ENCODE peak calls at places on chromosomes 16 and 17, in four cellular contexts. One of them, this sample, is unnamed.

GRCh38 chr17:72432143-72432604 is 311.4 kb downstream of the SOX9 start:
- DNase-seq in GM19239: no peak
- DNase-seq in naive thymus-derived CD8-positive, alpha-beta T cell: no peak
- DNase-seq in GDM1: no peak
- DNase-seq in this sample: no peak

GRCh38 chr17:18139949-18140348 is 31.4 kb downstream of the MYO15A start:
- DNase-seq in GM19239: no peak
- DNase-seq in naive thymus-derived CD8-positive, alpha-beta T cell: no peak
- DNase-seq in GDM1: no peak
- DNase-seq in this sample: no peak

GRCh38 chr17:82830249-82830661 is 9.6 kb downstream of the ZNF750 start:
- DNase-seq in GM19239: no peak
- DNase-seq in naive thymus-derived CD8-positive, alpha-beta T cell: no peak
- DNase-seq in GDM1: no peak
- DNase-seq in this sample: no peak

GRCh38 chr16:31256466-31256865 is 3.3 kb upstream of the ITGAM start:
- DNase-seq in GM19239: no peak
- DNase-seq in naive thymus-derived CD8-positive, alpha-beta T cell: no peak
- DNase-seq in GDM1: no peak
- DNase-seq in this sample: no peak

GRCh38 chr16:85656351-85657266 is 32.1 kb downstream of the GINS2 start:
- DNase-seq in GM19239: no peak
- DNase-seq in naive thymus-derived CD8-positive, alpha-beta T cell: no peak
- DNase-seq in GDM1: no peak
- DNase-seq in this sample: no peak

GRCh38 chr16:23395732-23396131 is 57.3 kb downstream of the COG7 start:
- DNase-seq in GM19239: no peak
- DNase-seq in naive thymus-derived CD8-positive, alpha-beta T cell: no peak
- DNase-seq in GDM1: no peak
- DNase-seq in this sample: no peak

GRCh38 chr16:89402962-89403361 is 87.4 kb downstream of the ANKRD11 start:
- DNase-seq in GM19239: no peak
- DNase-seq in naive thymus-derived CD8-positive, alpha-beta T cell: peak
- DNase-seq in GDM1: no peak
- DNase-seq in this sample: no peak

GRCh38 chr16:86261379-86261778 is 248.9 kb upstream of the FOXF1 start:
- DNase-seq in GM19239: no peak
- DNase-seq in naive thymus-derived CD8-positive, alpha-beta T cell: no peak
- DNase-seq in GDM1: no peak
- DNase-seq in this sample: no peak

GRCh38 chr17:15894258-15894657 is 50.7 kb upstream of the ADORA2B start:
- DNase-seq in GM19239: no peak
- DNase-seq in naive thymus-derived CD8-positive, alpha-beta T cell: no peak
- DNase-seq in GDM1: peak
- DNase-seq in this sample: no peak

GRCh38 chr17:64732336-64733006 is 70.4 kb upstream of the SMURF2 start:
- DNase-seq in GM19239: no peak
- DNase-seq in naive thymus-derived CD8-positive, alpha-beta T cell: no peak
- DNase-seq in GDM1: no peak
- DNase-seq in this sample: no peak

GRCh38 chr17:15273141-15273793 is 8.1 kb upstream of the PMP22 start:
- DNase-seq in GM19239: no peak
- DNase-seq in naive thymus-derived CD8-positive, alpha-beta T cell: no peak
- DNase-seq in GDM1: no peak
- DNase-seq in this sample: no peak

GRCh38 chr17:57279432-57279831 is 23.1 kb downstream of the MSI2 start:
- DNase-seq in GM19239: no peak
- DNase-seq in naive thymus-derived CD8-positive, alpha-beta T cell: no peak
- DNase-seq in GDM1: no peak
- DNase-seq in this sample: no peak

GRCh38 chr16:974606-975312 is 4.0 kb upstream of the LMF1 start:
- DNase-seq in GM19239: no peak
- DNase-seq in naive thymus-derived CD8-positive, alpha-beta T cell: no peak
- DNase-seq in GDM1: no peak
- DNase-seq in this sample: no peak